ENCODE peak calls at places on chromosomes 16 and 17, in six cellular contexts. I, D, X, L, O and T are unnamed samples. For H3K36me3, the result is how much of the 10 kb centered on the place peaks cover.

GRCh38 chr17:78793415-78793814 is 11.3 kb upstream of the CYTH1 start:
- DNase-seq in L (no peak), D (peak), I (no peak), O (no peak), X (no peak), T (no peak)

GRCh38 chr17:44969144-44969780 is 1.2 kb upstream of the C1QL1 start:
- DNase-seq in O (no peak), X (no peak), L (no peak), I (no peak), D (no peak), T (no peak)

GRCh38 chr16:767743-768235 is 7.3 kb downstream of the MSLN start:
- DNase-seq in L (no peak), D (no peak), O (no peak), I (no peak), X (no peak), T (no peak)

GRCh38 chr16:85415196-85415988 is 197.7 kb upstream of the GSE1 start:
- DNase-seq in X (no peak), O (peak), I (no peak), L (no peak), D (peak), T (no peak)

GRCh38 chr17:41352597-41353366 is 2.2 kb upstream of the KRT33A start:
- DNase-seq in D (no peak), L (no peak), O (no peak), I (no peak), X (no peak), T (no peak)

GRCh38 chr17:38562903-38563302 is 42.8 kb downstream of the SRCIN1 start:
- DNase-seq in X (no peak), D (no peak), L (no peak), I (no peak), O (no peak), T (no peak)

GRCh38 chr16:4688674-4689045 is 4.7 kb upstream of the NUDT16L1 start:
- DNase-seq in D (peak), X (no peak), L (no peak), I (peak), O (no peak), T (no peak)

GRCh38 chr16:2071454-2072263 is 23.9 kb downstream of the TSC2 start:
- DNase-seq in X (no peak), I (no peak), O (no peak), L (no peak), D (no peak), T (no peak)

GRCh38 chr16:29992371-29992967 is 2.9 kb downstream of the HIRIP3 start:
- DNase-seq in I (no peak), O (no peak), L (no peak), X (no peak), D (no peak), T (no peak)

GRCh38 chr17:22267019-22267418 is 574.7 kb downstream of the KCNJ18 start:
- DNase-seq in D (no peak), O (no peak), I (no peak), L (no peak), X (no peak), T (no peak)

GRCh38 chr17:26774291-26775218 is 519.4 kb upstream of the WSB1 start:
- DNase-seq in I (no peak), D (no peak), O (no peak), L (no peak), X (no peak), T (no peak)

GRCh38 chr16:27273670-27274522 is 5.3 kb upstream of the NSMCE1 start:
- DNase-seq in L (peak), I (no peak), O (peak), D (no peak), X (no peak), T (no peak)

GRCh38 chr16:47162670-47163420 is 19.1 kb upstream of the NETO2 start:
- DNase-seq in D (no peak), I (no peak), X (no peak), L (peak), O (no peak), T (no peak)

GRCh38 chr17:74493381-74493833 is 27.0 kb downstream of the CD300A start:
- DNase-seq in I (peak), O (peak), D (peak), L (peak), X (peak), T (peak)

GRCh38 chr16:2782583-2783351 is 4.6 kb downstream of the PRSS33 start:
- DNase-seq in I (peak), X (no peak), L (no peak), O (peak), D (no peak), T (no peak)

GRCh38 chr16:56268799-56269198 is 77.5 kb downstream of the GNAO1 start:
- DNase-seq in L (no peak), I (no peak), X (no peak), D (no peak), O (no peak), T (no peak)

GRCh38 chr16:29023279-29024278 is 38.7 kb downstream of the LAT start:
- DNase-seq in D (no peak), X (no peak), L (peak), O (no peak), I (no peak), T (peak)

DNA sequence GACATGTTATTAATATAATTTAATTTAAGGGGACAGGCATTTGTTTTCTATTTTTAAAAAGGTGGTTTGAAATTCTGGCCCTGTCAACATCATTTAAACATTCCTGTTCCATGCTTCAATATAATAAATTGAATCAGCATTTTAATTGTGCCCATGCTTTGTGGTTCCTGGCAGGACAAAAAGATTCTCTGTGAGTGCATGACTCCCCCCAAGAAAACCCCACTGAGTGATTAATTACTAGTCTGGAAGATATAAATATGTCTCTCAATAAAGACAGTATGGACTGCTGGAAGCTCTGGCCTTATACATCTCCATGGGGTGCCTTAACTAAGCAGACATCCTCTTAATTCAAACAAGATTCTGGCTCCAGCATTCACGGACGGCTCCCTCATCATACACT is 95.1 kb upstream of the PSMD7 start:
- DNase-seq in O (no peak), X (no peak), D (no peak), L (no peak), I (no peak), T (no peak)
- H3K36me3 ChIP-seq in O (under half), X (under half), D (under half), L (under half), I (under half), T (under half)

GRCh38 chr17:30124273-30124796 is 7.7 kb downstream of the NSRP1 start:
- DNase-seq in L (no peak), X (no peak), O (no peak), I (no peak), D (no peak), T (no peak)
- H3K36me3 ChIP-seq in L (under half), X (under half), O (under half), I (under half), D (under half), T (half or more)

GRCh38 chr17:46061435-46061834 is 62.4 kb downstream of the STH start:
- DNase-seq in O (no peak), L (no peak), D (no peak), I (no peak), X (no peak), T (no peak)
- H3K36me3 ChIP-seq in O (under half), L (under half), D (under half), I (under half), X (under half), T (under half)

DNA sequence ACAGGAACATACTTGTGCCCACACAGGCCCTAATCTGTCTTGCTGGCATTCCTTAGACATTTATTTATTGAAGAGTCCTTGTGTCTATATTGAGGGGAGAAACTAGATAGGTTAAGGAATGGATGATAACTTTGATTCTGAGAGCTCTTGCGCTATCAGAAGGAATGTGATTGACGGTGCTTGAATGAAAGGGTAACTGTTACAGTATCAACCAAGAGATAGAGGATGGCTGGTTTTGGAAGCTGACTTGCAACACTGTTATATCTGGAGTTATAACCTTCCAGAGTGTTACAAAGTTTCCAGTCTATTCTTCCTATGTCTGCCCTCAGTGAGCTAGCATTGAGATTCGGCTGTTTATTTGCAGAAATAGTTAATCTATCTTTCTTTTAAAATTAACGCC is 36.5 kb downstream of the PRKCA start:
- DNase-seq in X (no peak), L (no peak), D (no peak), O (no peak), I (no peak), T (no peak)
- H3K36me3 ChIP-seq in X (under half), L (under half), D (under half), O (under half), I (under half), T (under half)

GRCh38 chr17:55413825-55414489 is 7.7 kb downstream of the MMD start:
- DNase-seq in L (no peak), D (no peak), I (no peak), X (no peak), O (no peak), T (no peak)
- H3K36me3 ChIP-seq in L (under half), D (under half), I (under half), X (under half), O (under half), T (under half)

DNA sequence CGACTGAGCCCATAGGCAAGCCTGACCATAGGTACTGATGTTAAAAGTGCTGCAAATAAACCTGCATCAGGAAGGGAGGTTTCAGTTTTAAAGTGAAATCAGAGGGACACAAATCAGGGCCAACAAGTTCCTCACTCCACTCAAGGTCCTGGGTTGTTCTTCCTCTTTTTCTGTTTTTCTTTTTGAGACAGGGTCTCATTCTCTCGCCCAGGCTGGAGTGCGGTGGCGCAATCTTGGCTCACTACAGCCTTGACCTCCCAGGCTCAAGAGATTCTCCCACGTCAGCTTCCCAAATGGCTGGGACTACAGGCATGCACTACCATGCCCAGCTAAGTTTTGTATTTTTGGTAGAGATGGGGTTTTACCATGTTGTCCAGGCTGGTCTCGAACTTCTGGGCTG is 20.4 kb downstream of the WDR45B start:
- DNase-seq in O (no peak), I (no peak), L (no peak), D (no peak), X (no peak), T (no peak)
- H3K36me3 ChIP-seq in O (half or more), I (under half), L (half or more), D (under half), X (under half), T (half or more)

GRCh38 chr17:37212184-37212583 is 163.6 kb upstream of the C17orf78 start:
- DNase-seq in L (no peak), O (no peak), I (no peak), X (no peak), D (no peak), T (no peak)
- H3K36me3 ChIP-seq in L (under half), O (under half), I (under half), X (under half), D (under half), T (under half)

DNA sequence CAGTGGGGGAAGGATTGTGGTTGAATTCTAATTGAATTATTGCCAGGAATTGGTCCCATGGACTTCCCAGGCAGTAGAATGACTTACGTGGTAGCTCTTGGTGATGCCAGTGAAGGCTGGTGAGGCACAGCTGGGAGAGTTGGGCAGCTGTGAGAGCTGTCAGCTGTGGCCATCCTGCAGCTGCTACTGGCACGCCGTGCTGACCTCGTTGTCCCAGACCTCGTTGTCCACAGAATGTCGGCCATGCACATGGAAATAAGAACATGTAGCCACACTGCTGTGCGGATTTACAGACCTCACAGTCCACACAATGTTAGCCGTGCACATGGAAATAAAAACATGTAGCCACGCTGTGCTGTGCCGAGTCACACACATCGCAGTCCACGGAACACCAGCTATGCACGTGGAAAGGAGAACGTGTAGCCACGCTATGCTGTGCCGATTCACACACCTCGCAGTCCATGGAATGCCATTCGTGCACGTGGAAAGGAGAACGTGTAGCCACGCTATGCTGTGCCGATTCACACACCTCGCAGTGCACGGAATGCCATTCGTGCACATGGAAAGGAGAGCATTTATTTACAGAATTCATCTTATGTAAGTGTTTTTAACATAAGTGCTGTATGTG is 59.2 kb downstream of the BANP start:
- DNase-seq in X (no peak), L (no peak), D (no peak), I (no peak), O (no peak), T (no peak)
- H3K36me3 ChIP-seq in X (under half), L (under half), D (under half), I (under half), O (under half), T (under half)

GRCh38 chr17:57271821-57272220 is 15.5 kb downstream of the MSI2 start:
- DNase-seq in O (no peak), D (no peak), X (no peak), I (no peak), L (no peak), T (no peak)
- H3K36me3 ChIP-seq in O (under half), D (under half), X (under half), I (under half), L (under half), T (half or more)

GRCh38 chr17:77468897-77469296 is 328.1 kb downstream of the SEC14L1 start:
- DNase-seq in O (no peak), X (no peak), D (peak), I (no peak), L (no peak), T (no peak)

GRCh38 chr17:77466596-77467223 is 325.9 kb downstream of the SEC14L1 start:
- DNase-seq in L (no peak), D (peak), O (no peak), I (no peak), X (no peak), T (no peak)

GRCh38 chr17:77466140-77466539 is 325.4 kb downstream of the SEC14L1 start:
- DNase-seq in I (no peak), D (no peak), X (no peak), O (no peak), L (no peak), T (no peak)

GRCh38 chr17:77465358-77466041 is 324.7 kb downstream of the SEC14L1 start:
- DNase-seq in I (no peak), D (no peak), L (peak), X (no peak), O (peak), T (no peak)

GRCh38 chr17:77467513-77467912 is 326.7 kb downstream of the SEC14L1 start:
- DNase-seq in X (no peak), O (no peak), D (peak), I (no peak), L (no peak), T (no peak)
- H3K36me3 ChIP-seq in X (under half), O (under half), D (under half), I (under half), L (under half), T (under half)